ENCODE peak calls at places on chromosomes 13 and 19, in ten cellular contexts. K, S, Z, J, T, F, R, I, L and O are unnamed samples. For H3K4me1, the result is how much of the 10 kb centered on the place peaks cover.

GRCh38 chr19:51751655-51752054 is at the start of gene FPR1:
- DNase-seq in J (no peak), Z (peak), F (no peak), T (no peak), L (no peak), I (no peak), R (peak), S (no peak), K (no peak), O (no peak)

GRCh38 chr19:38135150-38135998 is 88.6 kb downstream of the DPF1 start:
- DNase-seq in K (no peak), R (no peak), J (peak), L (peak), S (no peak), Z (peak), T (no peak), F (no peak), I (peak), O (no peak)

GRCh38 chr19:12985049-12985776 is 10.1 kb upstream of the NFIX start:
- DNase-seq in L (peak), I (peak), T (peak), R (peak), S (no peak), Z (peak), K (peak), J (no peak), F (peak), O (no peak)

GRCh38 chr13:81017525-81018152 is 676.7 kb upstream of the SPRY2 start:
- DNase-seq in F (peak), S (no peak), L (peak), J (peak), R (peak), Z (peak), K (peak), I (peak), T (no peak), O (peak)

GRCh38 chr19:16726916-16727315 is 7.3 kb downstream of the NWD1 start:
- DNase-seq in I (no peak), T (no peak), S (no peak), R (no peak), L (no peak), K (no peak), J (no peak), Z (no peak), F (no peak), O (no peak)

GRCh38 chr19:13429563-13429962 is 76.7 kb downstream of the CACNA1A start:
- DNase-seq in L (no peak), K (no peak), R (no peak), S (no peak), F (no peak), T (no peak), I (no peak), Z (no peak), J (no peak), O (no peak)

GRCh38 chr19:19464339-19465098 is 50.8 kb downstream of the TSSK6 start:
- DNase-seq in F (no peak), S (no peak), K (no peak), J (peak), R (no peak), I (peak), T (no peak), Z (peak), L (peak), O (no peak)

GRCh38 chr13:44664308-44664707 is 88.2 kb upstream of the TSC22D1 start:
- DNase-seq in J (no peak), I (peak), R (no peak), T (no peak), K (no peak), S (no peak), F (no peak), Z (no peak), L (no peak), O (no peak)

GRCh38 chr19:30419581-30420180 is 47.5 kb downstream of the ZNF536 start:
- DNase-seq in I (no peak), K (no peak), R (no peak), S (peak), J (no peak), L (no peak), T (no peak), F (no peak), Z (no peak), O (no peak)

GRCh38 chr19:18990128-18990708 is 43.1 kb downstream of the SUGP2 start:
- DNase-seq in Z (no peak), K (no peak), F (no peak), L (no peak), J (no peak), R (no peak), I (no peak), S (no peak), T (no peak), O (no peak)

GRCh38 chr13:20150561-20150960 is 10.3 kb downstream of the GJA3 start:
- DNase-seq in R (no peak), F (no peak), L (no peak), T (no peak), S (peak), J (no peak), K (no peak), I (no peak), Z (no peak), O (no peak)

GRCh38 chr13:100751826-100752225 is 77.2 kb upstream of the TMTC4 start:
- DNase-seq in J (no peak), Z (no peak), F (peak), I (no peak), K (no peak), R (no peak), L (no peak), T (no peak), S (peak), O (no peak)

GRCh38 chr19:39951065-39951650 is 16.7 kb upstream of the FCGBP start:
- DNase-seq in T (no peak), S (no peak), L (no peak), I (no peak), Z (no peak), R (no peak), F (no peak), K (no peak), J (no peak), O (no peak)

GRCh38 chr13:47484564-47484963 is 516.5 kb downstream of the SUCLA2 start:
- DNase-seq in R (no peak), Z (peak), T (no peak), F (peak), I (no peak), S (no peak), K (no peak), L (peak), J (no peak), O (no peak)

GRCh38 chr13:32168136-32168535 is 136.6 kb downstream of the FRY start:
- DNase-seq in F (peak), K (no peak), T (no peak), J (no peak), L (no peak), S (no peak), Z (no peak), R (no peak), I (no peak), O (no peak)

GRCh38 chr13:107291875-107292274 is 723.9 kb upstream of the ARGLU1 start:
- DNase-seq in F (no peak), L (no peak), Z (no peak), K (no peak), T (no peak), J (no peak), S (no peak), R (no peak), I (no peak), O (no peak)

GRCh38 chr19:15461694-15462093 is 2.6 kb downstream of the RASAL3 start:
- DNase-seq in R (no peak), S (no peak), T (no peak), Z (no peak), J (no peak), F (no peak), K (no peak), L (no peak), I (no peak), O (no peak)

GRCh38 chr19:33214621-33215020 is 11.0 kb downstream of the SLC7A10 start:
- DNase-seq in S (no peak), R (no peak), I (peak), F (peak), L (peak), Z (peak), T (peak), J (no peak), K (peak), O (peak)

GRCh38 chr19:24033308-24033961 is 53.6 kb upstream of the ZNF254 start:
- DNase-seq in T (peak), K (peak), Z (peak), F (peak), J (peak), S (peak), R (peak), L (peak), I (peak), O (peak)

GRCh38 chr19:38932425-38933179 is 1.9 kb downstream of the MRPS12 start:
- DNase-seq in S (no peak), Z (no peak), I (peak), T (peak), K (no peak), F (peak), L (peak), R (peak), J (no peak), O (peak)

GRCh38 chr19:35042954-35043604 is 1.6 kb downstream of the HPN start:
- DNase-seq in L (no peak), I (no peak), T (no peak), J (no peak), F (peak), K (no peak), S (no peak), R (no peak), Z (no peak), O (no peak)

GRCh38 chr13:112837371-112838037 is 131.5 kb upstream of the MCF2L start:
- DNase-seq in Z (no peak), J (no peak), T (no peak), R (no peak), F (no peak), L (no peak), I (no peak), S (no peak), K (no peak), O (no peak)

GRCh38 chr13:93227906-93228801 is 1.5 kb downstream of the GPC6 start:
- DNase-seq in I (peak), S (peak), K (peak), R (no peak), F (peak), Z (peak), L (peak), T (peak), J (peak), O (peak)

GRCh38 chr19:10292206-10292788 is 2.5 kb downstream of the ICAM5 start:
- DNase-seq in I (peak), S (peak), J (peak), Z (peak), L (peak), R (peak), K (peak), F (peak), T (peak), O (peak)

GRCh38 chr13:19791953-19792537 is 9.3 kb upstream of the PSPC1 start:
- DNase-seq in R (no peak), F (no peak), I (peak), T (peak), J (no peak), K (no peak), L (no peak), Z (no peak), S (no peak), O (peak)

GRCh38 chr13:77860621-77861020 is 58.0 kb downstream of the EDNRB start:
- DNase-seq in L (peak), Z (no peak), R (no peak), J (no peak), I (no peak), F (no peak), K (no peak), T (no peak), S (no peak), O (no peak)

GRCh38 chr19:13428352-13428751 is 77.9 kb downstream of the CACNA1A start:
- DNase-seq in R (peak), S (peak), K (peak), L (peak), J (no peak), Z (peak), F (no peak), T (peak), I (no peak), O (no peak)

GRCh38 chr19:49626243-49626642 is 13.7 kb downstream of the RRAS start:
- DNase-seq in R (no peak), I (no peak), T (no peak), K (no peak), F (no peak), Z (no peak), L (no peak), J (no peak), S (no peak), O (no peak)

GRCh38 chr19:33428627-33429013 is 55.1 kb downstream of the CEBPG start:
- DNase-seq in Z (no peak), S (no peak), J (no peak), F (no peak), I (no peak), T (no peak), K (no peak), R (no peak), L (no peak), O (no peak)

GRCh38 chr19:6415592-6416190 is 8.9 kb downstream of the KHSRP start:
- DNase-seq in J (no peak), L (no peak), R (no peak), Z (no peak), F (no peak), T (no peak), I (no peak), K (no peak), S (no peak), O (no peak)

GRCh38 chr13:50449465-50449864 is 394.0 kb downstream of the DLEU7 start:
- DNase-seq in Z (no peak), I (no peak), S (no peak), T (no peak), K (no peak), F (no peak), R (no peak), J (no peak), L (no peak), O (no peak)
- H3K4me1 ChIP-seq in Z (under half), I (under half), S (under half), T (under half), K (under half), F (under half), R (under half), J (under half), L (under half), O (under half)

GRCh38 chr19:41226053-41226873 is 7.2 kb downstream of the AXL start:
- DNase-seq in I (peak), F (peak), J (peak), L (peak), T (peak), R (peak), S (peak), K (peak), Z (no peak), O (peak)

GRCh38 chr19:41224632-41225031 is 5.6 kb downstream of the AXL start:
- DNase-seq in L (no peak), R (no peak), Z (no peak), J (no peak), K (no peak), I (no peak), S (no peak), F (no peak), T (no peak), O (no peak)

GRCh38 chr19:41228486-41228885 is 9.5 kb downstream of the AXL start:
- DNase-seq in F (no peak), S (no peak), J (no peak), Z (no peak), L (no peak), T (no peak), I (no peak), R (no peak), K (no peak), O (no peak)

GRCh38 chr19:41225238-41226052 is 6.4 kb downstream of the AXL start:
- DNase-seq in J (no peak), L (peak), R (peak), Z (peak), F (peak), I (peak), K (peak), S (no peak), T (peak), O (peak)

GRCh38 chr19:41226874-41227390 is 7.9 kb downstream of the AXL start:
- DNase-seq in Z (no peak), S (no peak), R (no peak), F (no peak), K (no peak), L (no peak), T (no peak), J (no peak), I (no peak), O (no peak)
- H3K9ac ChIP-seq in Z (no peak), S (no peak), R (peak), F (peak), K (peak), L (peak), T (no peak), J (peak), I (no peak), O (peak)

DNA sequence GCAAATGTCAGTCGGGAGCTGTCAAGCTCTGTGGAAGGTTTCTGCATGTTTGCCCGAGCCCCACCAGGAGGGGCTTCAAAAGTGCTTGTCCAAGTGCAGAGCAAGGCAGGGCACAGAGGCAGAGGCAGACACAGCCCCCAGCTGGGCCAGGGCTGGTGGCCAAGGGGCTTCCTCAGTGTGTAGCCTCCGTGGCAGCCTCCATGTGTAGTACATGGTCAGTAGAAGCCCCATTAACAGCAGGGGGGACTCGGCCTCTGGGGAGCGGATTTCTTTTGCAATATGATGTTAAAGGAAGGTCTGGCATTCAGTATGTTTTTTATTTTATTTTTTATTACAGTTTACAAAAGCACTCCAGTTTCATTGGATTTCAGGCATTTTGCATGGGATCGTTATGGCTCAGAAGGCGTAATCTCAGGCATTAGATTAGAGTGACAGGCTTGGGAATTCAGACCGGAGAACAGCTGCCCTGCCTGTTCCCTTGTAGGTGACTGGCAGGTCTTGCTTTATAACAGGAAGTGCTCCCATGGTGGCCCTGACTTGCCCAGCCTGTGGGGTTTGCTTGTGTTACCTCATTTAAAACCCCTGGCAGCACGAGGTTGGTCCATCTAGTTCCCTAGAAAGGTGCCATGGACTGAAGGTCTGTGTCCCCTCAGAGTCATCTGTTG is 129.2 kb downstream of the KDM4B start:
- DNase-seq in T (no peak), Z (no peak), K (no peak), J (no peak), R (no peak), L (no peak), F (no peak), I (no peak), S (no peak), O (no peak)
- H3K4me1 ChIP-seq in T (under half), Z (under half), K (under half), J (under half), R (under half), L (under half), F (under half), I (under half), S (under half), O (under half)

DNA sequence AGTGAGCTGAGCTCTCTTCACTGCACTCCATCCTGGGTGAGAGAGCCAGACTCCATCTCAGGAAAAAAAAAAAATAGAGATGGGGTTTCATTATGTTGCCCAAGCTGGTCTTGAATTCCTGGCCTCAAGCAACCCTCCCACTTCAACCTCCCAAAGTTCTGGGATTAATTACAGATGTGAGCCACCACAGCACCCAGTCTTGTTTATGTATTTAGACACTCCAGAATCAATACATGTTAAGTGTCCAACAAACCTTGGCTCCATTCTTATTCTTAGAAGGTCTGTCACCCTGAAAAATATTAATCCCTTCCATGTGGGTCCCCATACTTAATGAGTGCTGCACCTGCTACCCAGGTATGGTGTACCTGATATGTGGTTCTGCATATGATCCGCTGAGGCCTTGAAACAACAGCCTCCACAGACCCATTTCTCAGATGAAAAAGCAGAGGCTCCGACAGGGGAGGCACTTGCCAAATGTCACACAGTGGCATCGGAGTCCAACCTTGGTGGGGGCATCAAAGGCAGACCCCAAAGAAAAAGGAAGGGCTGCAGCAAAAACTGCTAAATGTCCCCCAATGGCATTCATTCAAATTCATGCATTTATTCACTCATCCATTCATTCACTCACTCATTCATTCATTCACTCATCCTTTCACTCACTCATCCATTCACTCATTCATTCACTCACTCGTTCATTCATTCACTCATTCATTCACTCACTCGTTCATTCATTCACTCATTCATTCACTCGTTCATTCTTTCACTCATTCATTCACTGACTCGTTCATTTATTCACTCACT is 16.7 kb downstream of the TICAM1 start:
- DNase-seq in I (no peak), T (no peak), J (no peak), L (peak), K (no peak), Z (peak), R (no peak), S (no peak), F (no peak), O (no peak)
- H3K9ac ChIP-seq in I (no peak), T (no peak), J (no peak), L (no peak), K (no peak), Z (no peak), R (no peak), S (no peak), F (no peak), O (no peak)

DNA sequence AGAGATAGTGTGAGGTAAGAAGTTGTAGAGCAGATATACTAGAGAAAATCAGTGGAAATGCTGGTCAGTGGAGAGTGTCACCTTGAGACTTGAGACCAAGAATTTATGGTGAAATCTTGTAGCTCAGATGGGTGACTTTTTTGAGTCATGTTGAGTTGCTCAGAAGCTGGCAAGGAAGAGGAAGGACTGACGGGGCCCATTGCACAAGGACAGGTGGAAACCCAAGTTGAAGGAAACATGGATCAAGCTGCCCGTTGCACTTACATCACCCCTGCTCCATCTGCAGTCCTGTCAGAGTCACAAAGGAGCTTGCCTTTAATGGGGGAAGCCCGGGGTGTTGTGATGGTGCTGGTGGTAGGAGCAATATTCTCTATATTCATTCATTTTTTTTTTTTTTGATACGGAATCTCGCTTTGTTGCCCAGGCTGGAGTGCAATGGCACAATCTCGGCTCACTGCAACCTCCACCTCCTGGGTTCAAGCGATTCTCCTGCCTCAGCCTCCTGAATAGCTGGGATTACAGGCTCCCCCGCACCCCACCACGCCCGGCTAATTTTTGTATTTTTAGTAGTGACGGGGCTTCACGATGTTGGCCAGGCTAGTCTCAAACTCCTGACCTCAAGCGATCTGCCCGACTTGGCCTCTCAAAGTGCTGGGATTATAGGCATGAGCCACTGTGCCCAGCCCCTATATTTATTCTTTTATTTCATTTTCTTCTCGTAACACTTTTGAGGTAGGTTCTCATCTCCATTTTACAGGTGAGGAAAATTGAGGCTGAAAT is 27.4 kb downstream of the UBAC2 start:
- DNase-seq in L (no peak), S (no peak), R (no peak), J (no peak), I (no peak), T (no peak), Z (no peak), F (no peak), K (no peak), O (no peak)
- H3K4me1 ChIP-seq in L (under half), S (under half), R (under half), J (under half), I (under half), T (under half), Z (under half), F (under half), K (under half), O (under half)